ENCODE peak calls at places on chromosomes 6 and 20, in ten cellular contexts. One of them, this sample, is unnamed.

GRCh38 chr6:161481786-161482516 is 208.1 kb upstream of the AGPAT4 start:
- DNase-seq in glutamatergic neuron: no peak
- DNase-seq in uterus: no peak
- DNase-seq in GM10248: no peak
- DNase-seq in gastrocnemius medialis: no peak
- DNase-seq in ascending aorta: no peak
- DNase-seq in activated B cell treated with CpG ODN at 0.5 μM for 24 hours: no peak
- DNase-seq in testis: no peak
- DNase-seq in MCF 10A: peak
- DNase-seq in foreskin keratinocyte: no peak
- DNase-seq in this sample: no peak

GRCh38 chr6:26493258-26493657 is 6.8 kb upstream of the BTN1A1 start:
- DNase-seq in activated B cell treated with CpG ODN at 0.5 μM for 24 hours: no peak
- DNase-seq in testis: no peak
- DNase-seq in GM10248: peak
- DNase-seq in MCF 10A: no peak
- DNase-seq in glutamatergic neuron: no peak
- DNase-seq in foreskin keratinocyte: no peak
- DNase-seq in gastrocnemius medialis: no peak
- DNase-seq in ascending aorta: no peak
- DNase-seq in uterus: no peak
- DNase-seq in this sample: no peak

GRCh38 chr20:41152108-41152757 is 14.9 kb downstream of the PLCG1 start:
- DNase-seq in activated B cell treated with CpG ODN at 0.5 μM for 24 hours: no peak
- DNase-seq in MCF 10A: no peak
- DNase-seq in ascending aorta: no peak
- DNase-seq in foreskin keratinocyte: no peak
- DNase-seq in glutamatergic neuron: no peak
- DNase-seq in uterus: no peak
- DNase-seq in GM10248: no peak
- DNase-seq in testis: no peak
- DNase-seq in gastrocnemius medialis: no peak
- DNase-seq in this sample: peak

GRCh38 chr6:145865175-145865574 is 50.6 kb upstream of the FBXO30 start:
- DNase-seq in activated B cell treated with CpG ODN at 0.5 μM for 24 hours: no peak
- DNase-seq in testis: no peak
- DNase-seq in MCF 10A: no peak
- DNase-seq in uterus: no peak
- DNase-seq in foreskin keratinocyte: no peak
- DNase-seq in glutamatergic neuron: no peak
- DNase-seq in gastrocnemius medialis: no peak
- DNase-seq in ascending aorta: no peak
- DNase-seq in GM10248: no peak
- DNase-seq in this sample: no peak

GRCh38 chr20:16537918-16538317 is 35.3 kb downstream of the KIF16B start:
- DNase-seq in uterus: no peak
- DNase-seq in GM10248: no peak
- DNase-seq in ascending aorta: no peak
- DNase-seq in gastrocnemius medialis: no peak
- DNase-seq in activated B cell treated with CpG ODN at 0.5 μM for 24 hours: no peak
- DNase-seq in testis: no peak
- DNase-seq in foreskin keratinocyte: no peak
- DNase-seq in glutamatergic neuron: no peak
- DNase-seq in MCF 10A: no peak
- DNase-seq in this sample: no peak

GRCh38 chr20:47352332-47353223 is 3.9 kb downstream of the ZMYND8 start:
- DNase-seq in glutamatergic neuron: no peak
- DNase-seq in testis: no peak
- DNase-seq in activated B cell treated with CpG ODN at 0.5 μM for 24 hours: no peak
- DNase-seq in foreskin keratinocyte: no peak
- DNase-seq in uterus: no peak
- DNase-seq in gastrocnemius medialis: peak
- DNase-seq in GM10248: no peak
- DNase-seq in ascending aorta: no peak
- DNase-seq in MCF 10A: peak
- DNase-seq in this sample: no peak

GRCh38 chr20:56867128-56867527 is 238.0 kb downstream of the TFAP2C start:
- DNase-seq in GM10248: no peak
- DNase-seq in gastrocnemius medialis: no peak
- DNase-seq in uterus: no peak
- DNase-seq in MCF 10A: no peak
- DNase-seq in glutamatergic neuron: no peak
- DNase-seq in ascending aorta: no peak
- DNase-seq in activated B cell treated with CpG ODN at 0.5 μM for 24 hours: no peak
- DNase-seq in foreskin keratinocyte: no peak
- DNase-seq in testis: no peak
- DNase-seq in this sample: no peak

GRCh38 chr20:43583982-43584432 is 6.7 kb upstream of the IFT52 start:
- DNase-seq in MCF 10A: peak
- DNase-seq in uterus: peak
- DNase-seq in activated B cell treated with CpG ODN at 0.5 μM for 24 hours: no peak
- DNase-seq in foreskin keratinocyte: peak
- DNase-seq in ascending aorta: peak
- DNase-seq in gastrocnemius medialis: peak
- DNase-seq in GM10248: no peak
- DNase-seq in testis: peak
- DNase-seq in glutamatergic neuron: no peak
- DNase-seq in this sample: peak

DNA sequence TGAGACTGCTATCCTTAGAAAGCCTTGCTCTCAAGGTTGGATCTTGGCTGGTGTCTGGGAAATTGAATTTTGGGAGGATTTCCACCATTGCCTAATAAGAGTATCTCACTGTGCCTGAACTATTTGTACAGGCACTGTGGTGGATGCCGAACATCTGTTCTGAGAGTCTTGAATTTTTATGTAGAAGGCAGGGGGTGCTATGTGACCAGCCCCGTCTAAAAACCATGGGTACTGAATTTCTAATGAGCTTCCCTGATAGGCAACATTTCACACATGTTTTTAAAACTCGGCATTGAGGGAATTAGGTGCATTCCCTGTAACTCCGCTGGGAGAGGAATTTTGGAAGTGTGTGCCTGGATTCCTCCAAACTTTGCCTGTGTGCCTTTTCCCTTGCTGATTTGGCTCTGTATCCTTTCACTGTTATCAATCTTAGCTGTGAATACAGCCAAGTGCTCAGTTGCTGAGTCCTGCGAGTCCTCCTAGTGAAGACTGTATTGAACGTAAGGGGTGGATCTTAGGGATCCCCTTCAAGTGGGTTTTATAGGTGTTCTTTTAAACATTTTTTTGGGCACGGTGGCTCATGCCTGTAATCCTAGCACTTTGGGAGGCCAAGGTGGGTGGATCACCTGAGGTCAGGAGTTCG is 27.6 kb upstream of the SCAF8 start:
- DNase-seq in gastrocnemius medialis: no peak
- DNase-seq in uterus: no peak
- DNase-seq in ascending aorta: no peak
- DNase-seq in foreskin keratinocyte: no peak
- DNase-seq in testis: peak
- DNase-seq in GM10248: no peak
- DNase-seq in activated B cell treated with CpG ODN at 0.5 μM for 24 hours: no peak
- DNase-seq in glutamatergic neuron: no peak
- DNase-seq in MCF 10A: peak
- DNase-seq in this sample: no peak
- TF ChIP-seq CTCF in gastrocnemius medialis: no peak
- TF ChIP-seq CTCF in uterus: no peak
- TF ChIP-seq CTCF in ascending aorta: peak
- TF ChIP-seq CTCF in foreskin keratinocyte: peak
- TF ChIP-seq CTCF in testis: no peak
- TF ChIP-seq CTCF in GM10248: no peak
- TF ChIP-seq CTCF in activated B cell treated with CpG ODN at 0.5 μM for 24 hours: no peak
- TF ChIP-seq CTCF in glutamatergic neuron: no peak
- TF ChIP-seq CTCF in MCF 10A: no peak
- TF ChIP-seq CTCF in this sample: no peak

DNA sequence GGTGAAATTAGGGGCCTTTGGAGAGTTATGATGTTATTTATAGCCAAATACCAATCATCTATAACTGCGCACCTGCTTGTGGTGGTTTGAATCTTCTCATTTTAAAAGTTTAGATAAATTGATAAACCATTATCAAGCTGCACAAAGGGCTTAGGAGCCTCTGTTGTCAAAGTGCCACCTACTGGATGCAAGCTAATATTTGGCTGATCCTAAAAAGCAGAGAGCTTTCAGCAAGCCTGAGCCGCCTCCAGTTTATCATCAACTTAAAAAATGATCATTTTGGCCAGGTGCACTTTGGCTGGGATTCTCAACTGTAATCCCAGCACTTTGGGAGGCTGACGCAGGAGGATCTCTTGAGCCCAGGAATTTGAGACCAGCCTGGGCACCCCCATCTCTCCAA is 58.5 kb upstream of the ATXN1 start:
- DNase-seq in activated B cell treated with CpG ODN at 0.5 μM for 24 hours: no peak
- DNase-seq in foreskin keratinocyte: no peak
- DNase-seq in GM10248: no peak
- DNase-seq in gastrocnemius medialis: no peak
- DNase-seq in uterus: no peak
- DNase-seq in testis: no peak
- DNase-seq in glutamatergic neuron: no peak
- DNase-seq in MCF 10A: peak
- DNase-seq in ascending aorta: no peak
- DNase-seq in this sample: no peak
- TF ChIP-seq CTCF in activated B cell treated with CpG ODN at 0.5 μM for 24 hours: no peak
- TF ChIP-seq CTCF in foreskin keratinocyte: peak
- TF ChIP-seq CTCF in GM10248: peak
- TF ChIP-seq CTCF in gastrocnemius medialis: no peak
- TF ChIP-seq CTCF in uterus: no peak
- TF ChIP-seq CTCF in testis: no peak
- TF ChIP-seq CTCF in glutamatergic neuron: no peak
- TF ChIP-seq CTCF in MCF 10A: peak
- TF ChIP-seq CTCF in ascending aorta: peak
- TF ChIP-seq CTCF in this sample: no peak

DNA sequence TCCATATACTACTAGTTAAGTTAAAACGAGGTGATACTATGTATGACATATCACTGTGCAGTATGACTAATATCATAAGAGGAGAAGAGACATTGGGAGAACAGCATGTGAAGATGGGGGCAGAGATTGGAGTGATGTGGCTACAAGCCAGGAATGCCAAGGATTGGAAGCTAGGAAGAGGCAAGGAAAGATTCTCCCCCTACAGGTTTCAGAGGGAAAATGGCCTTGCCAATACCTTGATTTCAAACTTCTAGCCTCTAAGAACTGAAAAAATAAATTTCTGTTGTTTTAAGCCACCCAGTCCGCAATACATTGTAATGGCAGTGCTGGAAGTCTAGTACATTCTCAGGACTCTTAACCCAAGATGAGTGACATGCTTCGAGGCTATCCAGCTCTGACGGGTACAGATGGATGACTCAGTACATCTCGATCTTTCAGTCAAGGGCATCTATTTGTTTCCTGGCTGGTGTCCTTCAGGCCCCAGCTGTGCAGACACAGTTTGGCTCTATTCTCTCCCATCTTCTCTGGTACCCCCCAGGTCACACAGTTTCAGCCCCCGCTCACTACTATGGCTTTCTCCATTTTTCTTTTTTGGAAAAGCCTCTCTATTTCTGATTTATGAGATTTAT is 55.5 kb upstream of the THEMIS start:
- DNase-seq in foreskin keratinocyte: no peak
- DNase-seq in GM10248: no peak
- DNase-seq in MCF 10A: peak
- DNase-seq in activated B cell treated with CpG ODN at 0.5 μM for 24 hours: no peak
- DNase-seq in gastrocnemius medialis: no peak
- DNase-seq in uterus: no peak
- DNase-seq in glutamatergic neuron: no peak
- DNase-seq in testis: no peak
- DNase-seq in ascending aorta: no peak
- DNase-seq in this sample: no peak
- TF ChIP-seq CTCF in foreskin keratinocyte: peak
- TF ChIP-seq CTCF in GM10248: no peak
- TF ChIP-seq CTCF in MCF 10A: peak
- TF ChIP-seq CTCF in activated B cell treated with CpG ODN at 0.5 μM for 24 hours: no peak
- TF ChIP-seq CTCF in gastrocnemius medialis: no peak
- TF ChIP-seq CTCF in uterus: no peak
- TF ChIP-seq CTCF in glutamatergic neuron: no peak
- TF ChIP-seq CTCF in testis: no peak
- TF ChIP-seq CTCF in ascending aorta: no peak
- TF ChIP-seq CTCF in this sample: no peak

GRCh38 chr6:168232046-168232445 is 87.5 kb downstream of the DACT2 start:
- DNase-seq in GM10248: no peak
- DNase-seq in glutamatergic neuron: no peak
- DNase-seq in MCF 10A: no peak
- DNase-seq in ascending aorta: no peak
- DNase-seq in foreskin keratinocyte: no peak
- DNase-seq in uterus: no peak
- DNase-seq in gastrocnemius medialis: no peak
- DNase-seq in testis: no peak
- DNase-seq in activated B cell treated with CpG ODN at 0.5 μM for 24 hours: no peak
- DNase-seq in this sample: no peak

GRCh38 chr6:168232528-168232927 is 87.0 kb downstream of the DACT2 start:
- DNase-seq in foreskin keratinocyte: no peak
- DNase-seq in uterus: no peak
- DNase-seq in glutamatergic neuron: no peak
- DNase-seq in activated B cell treated with CpG ODN at 0.5 μM for 24 hours: no peak
- DNase-seq in testis: no peak
- DNase-seq in gastrocnemius medialis: no peak
- DNase-seq in GM10248: no peak
- DNase-seq in ascending aorta: no peak
- DNase-seq in MCF 10A: no peak
- DNase-seq in this sample: no peak

GRCh38 chr6:168231393-168231957 is 88.1 kb downstream of the DACT2 start:
- DNase-seq in glutamatergic neuron: no peak
- DNase-seq in testis: no peak
- DNase-seq in gastrocnemius medialis: no peak
- DNase-seq in uterus: no peak
- DNase-seq in GM10248: no peak
- DNase-seq in foreskin keratinocyte: no peak
- DNase-seq in activated B cell treated with CpG ODN at 0.5 μM for 24 hours: no peak
- DNase-seq in ascending aorta: no peak
- DNase-seq in MCF 10A: no peak
- DNase-seq in this sample: no peak

GRCh38 chr6:168229368-168229752 is 90.2 kb downstream of the DACT2 start:
- DNase-seq in glutamatergic neuron: no peak
- DNase-seq in foreskin keratinocyte: no peak
- DNase-seq in testis: no peak
- DNase-seq in ascending aorta: no peak
- DNase-seq in uterus: no peak
- DNase-seq in activated B cell treated with CpG ODN at 0.5 μM for 24 hours: no peak
- DNase-seq in MCF 10A: no peak
- DNase-seq in GM10248: no peak
- DNase-seq in gastrocnemius medialis: no peak
- DNase-seq in this sample: no peak

DNA sequence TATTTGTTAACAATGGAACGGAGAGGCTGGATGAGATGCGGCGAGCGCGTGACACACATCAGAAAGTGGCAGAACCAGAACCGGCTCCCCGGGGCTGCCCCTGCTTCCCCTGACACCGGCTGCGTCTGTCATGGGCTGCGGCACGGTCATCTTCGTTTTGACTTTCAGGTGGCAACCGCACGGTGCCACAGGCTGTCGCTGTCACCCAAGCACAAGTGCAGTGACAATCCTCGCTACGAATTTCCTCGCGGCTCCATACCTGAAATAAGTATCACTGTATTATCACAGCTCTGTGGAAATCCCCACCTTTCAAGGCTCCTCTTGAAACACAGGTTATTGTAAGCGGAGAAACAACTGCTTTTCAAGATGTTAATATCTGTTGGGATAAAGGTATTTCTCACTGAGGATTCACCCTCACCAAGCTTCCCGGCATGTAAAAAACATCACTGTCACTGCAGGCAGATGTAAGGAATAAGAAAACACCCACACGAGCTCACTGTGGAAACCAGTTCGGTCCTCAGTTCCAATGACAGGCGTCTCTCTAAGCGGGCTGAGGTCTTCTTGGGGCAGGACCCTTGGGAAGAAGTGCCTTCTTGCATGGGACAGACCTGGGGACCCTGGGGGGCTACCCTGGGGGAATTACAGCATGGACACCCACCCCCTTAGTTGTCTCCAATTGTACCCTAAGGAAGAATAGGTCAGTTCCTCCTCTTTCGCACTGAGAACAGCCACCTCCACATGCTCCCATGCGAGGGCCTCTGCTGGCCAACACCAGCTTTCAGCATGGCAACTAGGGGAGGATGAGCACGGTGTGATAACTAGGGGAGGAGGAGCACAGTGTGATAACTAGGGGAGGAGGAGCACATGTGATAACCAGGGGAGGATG is 86.3 kb downstream of the DACT2 start:
- DNase-seq in ascending aorta: no peak
- DNase-seq in gastrocnemius medialis: no peak
- DNase-seq in MCF 10A: no peak
- DNase-seq in GM10248: no peak
- DNase-seq in activated B cell treated with CpG ODN at 0.5 μM for 24 hours: no peak
- DNase-seq in foreskin keratinocyte: no peak
- DNase-seq in testis: no peak
- DNase-seq in uterus: no peak
- DNase-seq in glutamatergic neuron: no peak
- DNase-seq in this sample: no peak
- TF ChIP-seq CTCF in ascending aorta: no peak
- TF ChIP-seq CTCF in gastrocnemius medialis: no peak
- TF ChIP-seq CTCF in MCF 10A: no peak
- TF ChIP-seq CTCF in GM10248: no peak
- TF ChIP-seq CTCF in activated B cell treated with CpG ODN at 0.5 μM for 24 hours: no peak
- TF ChIP-seq CTCF in foreskin keratinocyte: peak
- TF ChIP-seq CTCF in testis: no peak
- TF ChIP-seq CTCF in uterus: no peak
- TF ChIP-seq CTCF in glutamatergic neuron: no peak
- TF ChIP-seq CTCF in this sample: no peak

This sample was measured in psoas muscle.